ENCODE peak calls at places on chromosomes 12 and 14, in seven cellular contexts. E is SK-N-SH, A is HCT116, U is GM23248, C is PC-9, K is MM.1S, R is hepatocyte. Q is an unnamed sample.
A peak's percentile ranks its signal among the peaks of the same experiment; 100 is the strongest.

GRCh38 chr12:57619434-57620244 is 8.4 kb downstream of the ARHGEF25 start:
- DNase-seq in U (no peak), E (no peak), R (peak; percentile 60), K (no peak), C (no peak), A (no peak), Q (no peak)

GRCh38 chr14:69811868-69812252 is 14.8 kb upstream of the SLC10A1 start:
- DNase-seq in K (no peak), U (no peak), R (no peak), C (no peak), E (no peak), A (no peak), Q (no peak)

GRCh38 chr12:107580750-107581529 is 104.7 kb upstream of the PWP1 start:
- DNase-seq in R (peak; percentile 47), A (no peak), E (peak; percentile 67), U (peak; percentile 38), K (no peak), C (no peak), Q (no peak)

GRCh38 chr14:65150891-65151290 is 48.6 kb upstream of the MAX start:
- DNase-seq in E (no peak), K (no peak), C (no peak), U (no peak), A (no peak), R (no peak), Q (no peak)

GRCh38 chr14:77882098-77882497 is 82.2 kb downstream of the ADCK1 start:
- DNase-seq in A (no peak), K (no peak), U (peak; percentile 30), E (peak; percentile 85), R (peak; percentile 39), C (no peak), Q (no peak)

GRCh38 chr14:73492661-73493060 is 1.9 kb downstream of the RIOX1 start:
- DNase-seq in C (no peak), E (no peak), U (no peak), A (no peak), R (no peak), K (no peak), Q (no peak)

GRCh38 chr12:79455314-79455713 is 235.4 kb downstream of the PAWR start:
- DNase-seq in A (no peak), C (no peak), K (no peak), E (no peak), R (no peak), U (peak; percentile 5), Q (no peak)

GRCh38 chr12:125071456-125071855 is 6.2 kb downstream of the AACS start:
- DNase-seq in E (no peak), K (no peak), A (no peak), C (no peak), R (no peak), U (no peak), Q (no peak)

GRCh38 chr12:89825591-89826449 is 117.2 kb upstream of the ATP2B1 start:
- DNase-seq in U (no peak), K (no peak), C (peak; percentile 72), A (peak; percentile 28), E (peak; percentile 8), R (no peak), Q (peak; percentile 16)

GRCh38 chr12:18457362-18457761 is 196.0 kb downstream of the PIK3C2G start:
- DNase-seq in R (no peak), C (no peak), U (no peak), A (no peak), E (no peak), K (no peak), Q (no peak)

GRCh38 chr12:113063396-113064350 is 7.1 kb downstream of the DTX1 start:
- DNase-seq in A (no peak), U (no peak), C (no peak), R (no peak), K (no peak), E (peak; percentile 26), Q (peak; percentile 36)

GRCh38 chr12:68332726-68333630 is 816 bp upstream of the MDM1 start:
- DNase-seq in U (peak; percentile 35), C (no peak), A (no peak), R (no peak), E (no peak), K (no peak), Q (no peak)

GRCh38 chr14:99603471-99603933 is 505 bp downstream of the CCDC85C start:
- DNase-seq in R (peak; percentile 70), C (no peak), E (no peak), U (peak; percentile 62), A (no peak), K (no peak), Q (peak; percentile 61)

GRCh38 chr14:85527006-85527405 is 2.9 kb upstream of the FLRT2 start:
- DNase-seq in U (peak; percentile 70), A (no peak), K (no peak), R (no peak), E (no peak), C (no peak), Q (no peak)

GRCh38 chr12:82203076-82203475 is 155.1 kb downstream of the CCDC59 start:
- DNase-seq in A (no peak), U (no peak), E (no peak), R (no peak), K (no peak), C (no peak), Q (no peak)

GRCh38 chr12:28171356-28172060 is 18.7 kb upstream of the CCDC91 start:
- DNase-seq in E (no peak), R (no peak), U (peak; percentile 52), C (no peak), A (no peak), K (no peak), Q (no peak)

GRCh38 chr12:2581293-2582045 is 213.3 kb upstream of the FKBP4 start:
- DNase-seq in C (no peak), K (no peak), E (no peak), U (no peak), A (no peak), R (no peak), Q (no peak)

GRCh38 chr12:2583642-2584041 is 211.1 kb upstream of the FKBP4 start:
- DNase-seq in R (no peak), U (no peak), C (no peak), K (no peak), E (no peak), A (no peak), Q (no peak)

GRCh38 chr12:2586159-2587035 is 208.4 kb upstream of the FKBP4 start:
- DNase-seq in E (peak; percentile 66), R (no peak), U (no peak), C (no peak), A (no peak), K (no peak), Q (no peak)

GRCh38 chr12:2580821-2581220 is 213.9 kb upstream of the FKBP4 start:
- DNase-seq in A (no peak), U (peak; percentile 18), E (no peak), R (no peak), K (no peak), C (no peak), Q (no peak)

DNA sequence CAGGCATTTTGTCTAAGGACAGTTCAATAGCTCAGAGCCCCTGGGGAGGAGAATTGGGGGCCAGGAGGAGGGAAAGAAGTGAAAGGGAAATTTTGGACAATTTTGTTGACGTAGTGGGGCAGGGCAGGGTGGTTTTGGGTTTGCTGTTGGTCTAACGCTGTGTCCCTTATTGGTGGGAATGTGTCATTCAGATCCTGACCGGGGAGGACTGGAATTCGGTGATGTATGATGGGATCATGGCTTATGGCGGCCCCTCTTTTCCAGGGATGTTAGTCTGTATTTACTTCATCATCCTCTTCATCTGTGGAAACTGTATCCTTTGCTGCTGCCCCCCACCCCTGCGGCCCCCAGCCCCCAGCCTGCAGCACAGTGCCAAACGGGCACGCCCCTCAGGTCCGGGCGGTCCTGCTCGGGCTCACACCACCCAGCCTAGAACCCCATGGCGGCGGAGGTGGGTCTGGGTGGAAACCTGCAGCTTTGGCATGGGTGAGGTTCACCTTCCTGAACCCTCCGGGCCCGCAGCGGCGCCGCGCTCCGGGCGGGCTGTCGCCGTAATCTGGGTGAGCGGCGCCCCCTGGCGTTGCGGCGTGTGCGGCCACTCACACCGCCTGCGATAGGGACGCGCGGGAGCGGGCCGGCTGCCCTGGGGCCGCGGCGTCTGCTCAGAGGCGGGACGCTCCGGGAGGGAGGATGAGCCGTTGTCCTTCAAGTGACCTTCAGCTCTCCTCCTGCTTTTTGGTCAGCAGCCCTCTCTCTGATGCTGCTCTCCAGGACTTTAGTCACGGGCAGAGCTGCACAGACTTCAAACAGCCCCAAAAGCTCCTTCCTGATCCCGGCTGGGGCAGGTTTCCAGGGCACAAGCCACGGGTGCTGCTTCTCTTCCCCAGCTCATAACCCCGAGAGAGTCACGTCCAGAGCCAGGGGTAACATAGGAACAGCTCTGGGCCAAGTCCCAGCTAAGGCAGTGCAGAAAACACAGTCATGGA is 211.8 kb upstream of the FKBP4 start:
- DNase-seq in C (no peak), R (peak; percentile 81), A (peak; percentile 10), E (peak; percentile 92), K (peak; percentile 76), U (peak; percentile 80), Q (peak; percentile 48)
- H3K4me3 ChIP-seq in C (no peak overlapping the region), R (no peak overlapping the region), A (no peak overlapping the region), E (peak overlapping the region; percentile 26), K (no peak overlapping the region), U (peak overlapping the region; percentile 43), Q (no peak overlapping the region)

DNA sequence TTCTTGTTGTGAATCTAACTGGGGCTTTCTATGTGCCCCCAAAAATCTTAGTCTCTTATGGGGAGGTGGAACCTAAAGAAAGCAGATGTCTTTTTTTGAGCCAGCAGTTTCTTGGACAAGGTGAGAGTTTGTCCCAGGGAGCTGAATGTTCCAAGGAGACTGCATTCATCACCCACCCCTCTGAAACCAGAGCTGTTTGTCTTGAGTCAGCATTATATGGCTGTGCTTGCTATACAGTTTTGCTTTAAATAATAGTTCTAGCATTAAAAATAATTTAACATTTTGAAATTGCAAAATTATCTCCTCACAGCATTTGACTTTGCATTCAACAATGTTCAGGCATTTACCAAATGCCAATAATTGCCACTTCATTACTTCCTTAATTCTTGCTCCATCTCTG is 813.3 kb downstream of the BCL11B start:
- DNase-seq in R (no peak), K (no peak), A (no peak), E (no peak), C (no peak), U (no peak), Q (no peak)
- H3K9me2 ChIP-seq in R (no peaks in the 10 kb centered on the region), K (no peaks in the 10 kb centered on the region), A (no peaks in the 10 kb centered on the region), E (no peaks in the 10 kb centered on the region), C (no peaks in the 10 kb centered on the region), U (no peaks in the 10 kb centered on the region), Q (no peaks in the 10 kb centered on the region)

GRCh38 chr14:62101650-62102355 is 339.6 kb downstream of the SNAPC1 start:
- DNase-seq in C (no peak), U (no peak), R (no peak), A (no peak), E (no peak), K (no peak), Q (no peak)
- H3K4me3 ChIP-seq in C (no peak overlapping the region), U (no peak overlapping the region), R (no peak overlapping the region), A (no peak overlapping the region), E (no peak overlapping the region), K (no peak overlapping the region), Q (no peak overlapping the region)

GRCh38 chr12:122322501-122322900 is 56.2 kb upstream of the VPS33A start:
- DNase-seq in U (peak; percentile 45), A (no peak), E (no peak), C (no peak), R (no peak), K (no peak), Q (no peak)

GRCh38 chr12:122323311-122324019 is 57.2 kb upstream of the VPS33A start:
- DNase-seq in K (no peak), C (no peak), E (no peak), R (no peak), A (no peak), U (no peak), Q (no peak)

GRCh38 chr12:122319312-122319638 is 53.0 kb upstream of the VPS33A start:
- DNase-seq in U (no peak), E (no peak), A (no peak), R (no peak), K (no peak), C (no peak), Q (no peak)

GRCh38 chr12:122312926-122313325 is 46.6 kb upstream of the VPS33A start:
- DNase-seq in A (no peak), R (no peak), E (no peak), U (no peak), K (no peak), C (no peak), Q (no peak)

GRCh38 chr12:122318607-122319311 is 52.5 kb upstream of the VPS33A start:
- DNase-seq in C (no peak), E (no peak), R (no peak), A (no peak), K (no peak), U (peak; percentile 94), Q (no peak)
- H3K9me2 ChIP-seq in C (no peaks in the 10 kb centered on the region), E (no peaks in the 10 kb centered on the region), R (no peaks in the 10 kb centered on the region), A (no peaks in the 10 kb centered on the region), K (no peaks in the 10 kb centered on the region), U (no peaks in the 10 kb centered on the region), Q (no peaks in the 10 kb centered on the region)